ENCODE peak calls at places on chromosomes 4 and X, in nine cellular contexts. One of them, this sample, is unnamed. For H3K4me1, the result is how much of the 10 kb centered on the place peaks cover.

GRCh38 chr4:153988446-153988845 is 199.6 kb upstream of the SFRP2 start:
- DNase-seq in hepatocyte: no peak
- DNase-seq in left lung: no peak
- DNase-seq in spleen: no peak
- DNase-seq in colonic mucosa: no peak
- DNase-seq in upper lobe of right lung: no peak
- DNase-seq in PC-3: no peak
- DNase-seq in heart right ventricle: no peak
- DNase-seq in thoracic aorta: no peak
- DNase-seq in this sample: no peak

GRCh38 chr4:7195546-7196282 is 3.4 kb downstream of the SORCS2 start:
- DNase-seq in hepatocyte: no peak
- DNase-seq in PC-3: no peak
- DNase-seq in spleen: no peak
- DNase-seq in thoracic aorta: no peak
- DNase-seq in upper lobe of right lung: no peak
- DNase-seq in heart right ventricle: no peak
- DNase-seq in colonic mucosa: no peak
- DNase-seq in left lung: no peak
- DNase-seq in this sample: no peak

GRCh38 chr4:156496797-156497196 is 474.8 kb downstream of the PDGFC start:
- DNase-seq in spleen: no peak
- DNase-seq in thoracic aorta: no peak
- DNase-seq in hepatocyte: no peak
- DNase-seq in heart right ventricle: no peak
- DNase-seq in left lung: no peak
- DNase-seq in colonic mucosa: no peak
- DNase-seq in upper lobe of right lung: no peak
- DNase-seq in PC-3: peak
- DNase-seq in this sample: no peak

GRCh38 chrX:1486177-1486576 is 33.5 kb upstream of the ASMTL start:
- DNase-seq in left lung: no peak
- DNase-seq in colonic mucosa: no peak
- DNase-seq in upper lobe of right lung: peak
- DNase-seq in heart right ventricle: no peak
- DNase-seq in spleen: peak
- DNase-seq in thoracic aorta: no peak
- DNase-seq in PC-3: no peak
- DNase-seq in hepatocyte: no peak
- DNase-seq in this sample: no peak

GRCh38 chr4:132513491-132513890 is 635.6 kb upstream of the PCDH10 start:
- DNase-seq in thoracic aorta: no peak
- DNase-seq in hepatocyte: no peak
- DNase-seq in upper lobe of right lung: no peak
- DNase-seq in colonic mucosa: no peak
- DNase-seq in spleen: no peak
- DNase-seq in PC-3: no peak
- DNase-seq in left lung: no peak
- DNase-seq in heart right ventricle: no peak
- DNase-seq in this sample: no peak

GRCh38 chr4:137531951-137532868 is at the start of gene PCDH18:
- DNase-seq in hepatocyte: peak
- DNase-seq in thoracic aorta: peak
- DNase-seq in upper lobe of right lung: peak
- DNase-seq in spleen: no peak
- DNase-seq in heart right ventricle: peak
- DNase-seq in left lung: peak
- DNase-seq in PC-3: peak
- DNase-seq in colonic mucosa: peak
- DNase-seq in this sample: peak

GRCh38 chr4:33086351-33086900 is 2366.3 kb downstream of the PCDH7 start:
- DNase-seq in left lung: no peak
- DNase-seq in thoracic aorta: no peak
- DNase-seq in PC-3: no peak
- DNase-seq in colonic mucosa: no peak
- DNase-seq in heart right ventricle: no peak
- DNase-seq in hepatocyte: no peak
- DNase-seq in upper lobe of right lung: no peak
- DNase-seq in spleen: no peak
- DNase-seq in this sample: no peak

GRCh38 chr4:24228692-24229091 is 338.8 kb upstream of the PPARGC1A start:
- DNase-seq in spleen: no peak
- DNase-seq in upper lobe of right lung: no peak
- DNase-seq in hepatocyte: peak
- DNase-seq in thoracic aorta: no peak
- DNase-seq in colonic mucosa: no peak
- DNase-seq in PC-3: no peak
- DNase-seq in heart right ventricle: no peak
- DNase-seq in left lung: no peak
- DNase-seq in this sample: no peak

GRCh38 chr4:77310931-77311330 is 153.9 kb downstream of the CCNG2 start:
- DNase-seq in upper lobe of right lung: no peak
- DNase-seq in spleen: no peak
- DNase-seq in thoracic aorta: no peak
- DNase-seq in left lung: no peak
- DNase-seq in heart right ventricle: no peak
- DNase-seq in hepatocyte: peak
- DNase-seq in PC-3: no peak
- DNase-seq in colonic mucosa: no peak
- DNase-seq in this sample: no peak

GRCh38 chr4:75844151-75844662 is 58.0 kb downstream of the PPEF2 start:
- DNase-seq in PC-3: no peak
- DNase-seq in upper lobe of right lung: no peak
- DNase-seq in heart right ventricle: no peak
- DNase-seq in hepatocyte: peak
- DNase-seq in thoracic aorta: no peak
- DNase-seq in spleen: no peak
- DNase-seq in colonic mucosa: no peak
- DNase-seq in left lung: no peak
- DNase-seq in this sample: no peak

GRCh38 chr4:53508446-53508845 is 82.8 kb downstream of the LNX1 start:
- DNase-seq in upper lobe of right lung: no peak
- DNase-seq in spleen: no peak
- DNase-seq in thoracic aorta: no peak
- DNase-seq in heart right ventricle: no peak
- DNase-seq in PC-3: peak
- DNase-seq in colonic mucosa: no peak
- DNase-seq in hepatocyte: no peak
- DNase-seq in left lung: no peak
- DNase-seq in this sample: no peak

GRCh38 chr4:3721627-3722026 is 44.6 kb upstream of the ADRA2C start:
- DNase-seq in PC-3: no peak
- DNase-seq in upper lobe of right lung: no peak
- DNase-seq in hepatocyte: no peak
- DNase-seq in thoracic aorta: peak
- DNase-seq in spleen: no peak
- DNase-seq in left lung: peak
- DNase-seq in colonic mucosa: no peak
- DNase-seq in heart right ventricle: no peak
- DNase-seq in this sample: no peak

GRCh38 chrX:27086221-27086620 is 376.9 kb downstream of the PPP4R3C start:
- DNase-seq in hepatocyte: no peak
- DNase-seq in thoracic aorta: no peak
- DNase-seq in PC-3: no peak
- DNase-seq in heart right ventricle: no peak
- DNase-seq in upper lobe of right lung: no peak
- DNase-seq in left lung: no peak
- DNase-seq in colonic mucosa: no peak
- DNase-seq in spleen: no peak
- DNase-seq in this sample: no peak

GRCh38 chr4:123444298-123444731 is 47.7 kb downstream of the SPRY1 start:
- DNase-seq in spleen: no peak
- DNase-seq in upper lobe of right lung: peak
- DNase-seq in hepatocyte: peak
- DNase-seq in thoracic aorta: no peak
- DNase-seq in PC-3: no peak
- DNase-seq in left lung: no peak
- DNase-seq in colonic mucosa: peak
- DNase-seq in heart right ventricle: peak
- DNase-seq in this sample: peak

GRCh38 chr4:62622084-62622483 is 1422.0 kb downstream of the ADGRL3 start:
- DNase-seq in spleen: no peak
- DNase-seq in heart right ventricle: no peak
- DNase-seq in left lung: no peak
- DNase-seq in thoracic aorta: no peak
- DNase-seq in colonic mucosa: no peak
- DNase-seq in PC-3: no peak
- DNase-seq in upper lobe of right lung: no peak
- DNase-seq in hepatocyte: no peak
- DNase-seq in this sample: no peak

GRCh38 chrX:10079155-10079711 is 77.5 kb upstream of the CLCN4 start:
- DNase-seq in left lung: no peak
- DNase-seq in spleen: no peak
- DNase-seq in thoracic aorta: no peak
- DNase-seq in PC-3: no peak
- DNase-seq in heart right ventricle: no peak
- DNase-seq in colonic mucosa: no peak
- DNase-seq in upper lobe of right lung: peak
- DNase-seq in hepatocyte: no peak
- DNase-seq in this sample: peak

GRCh38 chrX:32987139-32987538 is 224.2 kb downstream of the DMD start:
- DNase-seq in PC-3: no peak
- DNase-seq in upper lobe of right lung: no peak
- DNase-seq in thoracic aorta: no peak
- DNase-seq in hepatocyte: no peak
- DNase-seq in spleen: no peak
- DNase-seq in colonic mucosa: no peak
- DNase-seq in left lung: no peak
- DNase-seq in heart right ventricle: peak
- DNase-seq in this sample: no peak

DNA sequence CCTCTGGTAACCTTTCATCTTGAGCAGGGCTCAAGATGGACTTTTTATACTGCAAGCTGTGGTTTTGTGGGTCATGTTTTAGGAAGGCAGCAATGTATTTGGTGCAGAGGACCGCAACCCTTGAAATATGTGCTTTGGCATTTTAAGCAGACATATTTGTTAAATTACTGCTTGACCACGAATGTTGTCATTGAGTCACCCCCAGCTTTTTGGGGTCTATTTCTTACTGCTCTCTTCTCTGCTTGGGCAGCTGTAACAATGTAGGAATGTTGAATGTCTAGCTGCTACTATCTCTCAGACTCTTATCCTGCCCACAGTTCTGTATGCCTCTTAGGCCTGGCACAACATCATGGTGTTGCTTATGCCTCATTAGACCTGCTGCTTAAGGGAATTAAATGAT is 6.0 kb downstream of the RBPJ start:
- DNase-seq in PC-3: peak
- DNase-seq in hepatocyte: no peak
- DNase-seq in thoracic aorta: no peak
- DNase-seq in upper lobe of right lung: no peak
- DNase-seq in colonic mucosa: no peak
- DNase-seq in heart right ventricle: no peak
- DNase-seq in left lung: no peak
- DNase-seq in spleen: no peak
- DNase-seq in this sample: no peak
- H3K4me1 ChIP-seq in PC-3: under half
- H3K4me1 ChIP-seq in hepatocyte: under half
- H3K4me1 ChIP-seq in thoracic aorta: under half
- H3K4me1 ChIP-seq in upper lobe of right lung: under half
- H3K4me1 ChIP-seq in colonic mucosa: under half
- H3K4me1 ChIP-seq in heart right ventricle: half or more
- H3K4me1 ChIP-seq in left lung: half or more
- H3K4me1 ChIP-seq in spleen: under half
- H3K4me1 ChIP-seq in this sample: half or more

GRCh38 chr4:162149644-162150043 is 14.2 kb downstream of the FSTL5 start:
- DNase-seq in heart right ventricle: no peak
- DNase-seq in upper lobe of right lung: no peak
- DNase-seq in thoracic aorta: no peak
- DNase-seq in colonic mucosa: no peak
- DNase-seq in hepatocyte: no peak
- DNase-seq in left lung: no peak
- DNase-seq in spleen: no peak
- DNase-seq in PC-3: no peak
- DNase-seq in this sample: no peak
- H3K4me3 ChIP-seq in heart right ventricle: no peak
- H3K4me3 ChIP-seq in upper lobe of right lung: no peak
- H3K4me3 ChIP-seq in thoracic aorta: no peak
- H3K4me3 ChIP-seq in colonic mucosa: no peak
- H3K4me3 ChIP-seq in hepatocyte: no peak
- H3K4me3 ChIP-seq in left lung: no peak
- H3K4me3 ChIP-seq in spleen: no peak
- H3K4me3 ChIP-seq in PC-3: no peak
- H3K4me3 ChIP-seq in this sample: no peak

GRCh38 chrX:134758652-134759051 is 100.4 kb upstream of the PLAC1 start:
- DNase-seq in left lung: no peak
- DNase-seq in thoracic aorta: no peak
- DNase-seq in heart right ventricle: no peak
- DNase-seq in spleen: no peak
- DNase-seq in colonic mucosa: no peak
- DNase-seq in PC-3: no peak
- DNase-seq in hepatocyte: no peak
- DNase-seq in upper lobe of right lung: no peak
- DNase-seq in this sample: no peak

GRCh38 chrX:134761788-134762187 is 103.5 kb upstream of the PLAC1 start:
- DNase-seq in heart right ventricle: no peak
- DNase-seq in thoracic aorta: no peak
- DNase-seq in left lung: no peak
- DNase-seq in hepatocyte: peak
- DNase-seq in PC-3: peak
- DNase-seq in colonic mucosa: no peak
- DNase-seq in upper lobe of right lung: no peak
- DNase-seq in spleen: no peak
- DNase-seq in this sample: peak

GRCh38 chrX:134760671-134761070 is 102.4 kb upstream of the PLAC1 start:
- DNase-seq in thoracic aorta: no peak
- DNase-seq in colonic mucosa: no peak
- DNase-seq in hepatocyte: no peak
- DNase-seq in spleen: no peak
- DNase-seq in upper lobe of right lung: no peak
- DNase-seq in heart right ventricle: no peak
- DNase-seq in PC-3: no peak
- DNase-seq in left lung: no peak
- DNase-seq in this sample: no peak

GRCh38 chrX:134764202-134764785 is 106.0 kb upstream of the PLAC1 start:
- DNase-seq in heart right ventricle: no peak
- DNase-seq in hepatocyte: no peak
- DNase-seq in PC-3: peak
- DNase-seq in colonic mucosa: no peak
- DNase-seq in thoracic aorta: no peak
- DNase-seq in spleen: no peak
- DNase-seq in left lung: no peak
- DNase-seq in upper lobe of right lung: no peak
- DNase-seq in this sample: no peak
- TF ChIP-seq CTCF in heart right ventricle: no peak
- TF ChIP-seq CTCF in hepatocyte: peak
- TF ChIP-seq CTCF in PC-3: peak
- TF ChIP-seq CTCF in colonic mucosa: no peak
- TF ChIP-seq CTCF in thoracic aorta: no peak
- TF ChIP-seq CTCF in spleen: no peak
- TF ChIP-seq CTCF in left lung: no peak
- TF ChIP-seq CTCF in upper lobe of right lung: no peak
- TF ChIP-seq CTCF in this sample: no peak

DNA sequence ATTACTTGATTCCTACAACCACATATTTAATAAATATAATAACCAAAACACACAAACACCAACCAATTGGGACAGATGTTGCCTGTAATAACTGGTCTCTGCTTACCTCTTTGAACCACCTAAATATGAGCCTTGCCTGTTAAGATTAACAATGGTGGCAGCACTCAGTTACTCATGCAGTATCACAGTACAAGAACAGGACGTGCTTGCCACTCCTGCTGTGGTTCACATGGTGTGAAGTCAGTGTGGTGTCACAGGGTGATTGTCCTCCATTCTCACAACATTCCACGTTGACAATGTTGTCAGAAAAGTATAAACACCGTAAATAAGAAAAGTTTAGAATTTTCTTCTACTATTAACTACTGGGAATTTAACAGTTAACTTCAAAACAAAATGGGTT is 365.0 kb downstream of the PPP3CA start:
- DNase-seq in spleen: no peak
- DNase-seq in thoracic aorta: no peak
- DNase-seq in PC-3: no peak
- DNase-seq in hepatocyte: no peak
- DNase-seq in heart right ventricle: no peak
- DNase-seq in upper lobe of right lung: no peak
- DNase-seq in left lung: no peak
- DNase-seq in colonic mucosa: no peak
- DNase-seq in this sample: no peak
- H3K4me1 ChIP-seq in spleen: under half
- H3K4me1 ChIP-seq in thoracic aorta: under half
- H3K4me1 ChIP-seq in PC-3: under half
- H3K4me1 ChIP-seq in hepatocyte: under half
- H3K4me1 ChIP-seq in heart right ventricle: under half
- H3K4me1 ChIP-seq in upper lobe of right lung: under half
- H3K4me1 ChIP-seq in left lung: under half
- H3K4me1 ChIP-seq in colonic mucosa: under half
- H3K4me1 ChIP-seq in this sample: under half